ENCODE peak calls at places on chromosome 19, in six cellular contexts. One of them, this sample, is unnamed.

GRCh38 chr19:8655340-8655709 is 24.9 kb downstream of the NFILZ start:
- DNase-seq in myocyte: no peak
- DNase-seq in T1000: no peak
- DNase-seq in WTC11: no peak
- DNase-seq in NCI-H1092: no peak
- DNase-seq in breast epithelium: no peak
- DNase-seq in this sample: no peak

GRCh38 chr19:37227996-37228395 is 10.0 kb downstream of the ZNF383 start:
- DNase-seq in WTC11: peak
- DNase-seq in myocyte: no peak
- DNase-seq in NCI-H1092: no peak
- DNase-seq in T1000: no peak
- DNase-seq in breast epithelium: no peak
- DNase-seq in this sample: peak

GRCh38 chr19:29606420-29606747 is 301 bp downstream of the POP4 start:
- DNase-seq in T1000: no peak
- DNase-seq in WTC11: no peak
- DNase-seq in NCI-H1092: no peak
- DNase-seq in myocyte: no peak
- DNase-seq in breast epithelium: no peak
- DNase-seq in this sample: no peak

GRCh38 chr19:29842471-29843179 is 30.8 kb downstream of the CCNE1 start:
- DNase-seq in T1000: no peak
- DNase-seq in NCI-H1092: no peak
- DNase-seq in breast epithelium: no peak
- DNase-seq in myocyte: no peak
- DNase-seq in WTC11: no peak
- DNase-seq in this sample: no peak

GRCh38 chr19:33726756-33727155 is 69.9 kb upstream of the KCTD15 start:
- DNase-seq in breast epithelium: no peak
- DNase-seq in NCI-H1092: no peak
- DNase-seq in WTC11: no peak
- DNase-seq in T1000: no peak
- DNase-seq in myocyte: no peak
- DNase-seq in this sample: no peak

GRCh38 chr19:46919324-46919723 is 58.5 kb downstream of the ARHGAP35 start:
- DNase-seq in T1000: no peak
- DNase-seq in WTC11: no peak
- DNase-seq in NCI-H1092: no peak
- DNase-seq in breast epithelium: peak
- DNase-seq in myocyte: peak
- DNase-seq in this sample: no peak

GRCh38 chr19:31980851-31981250 is 364.6 kb upstream of the ZNF507 start:
- DNase-seq in myocyte: no peak
- DNase-seq in NCI-H1092: no peak
- DNase-seq in breast epithelium: no peak
- DNase-seq in T1000: no peak
- DNase-seq in WTC11: no peak
- DNase-seq in this sample: no peak

GRCh38 chr19:51514866-51515481 is 13.4 kb upstream of the SIGLEC12 start:
- DNase-seq in breast epithelium: no peak
- DNase-seq in T1000: no peak
- DNase-seq in WTC11: no peak
- DNase-seq in myocyte: peak
- DNase-seq in NCI-H1092: no peak
- DNase-seq in this sample: no peak

GRCh38 chr19:37468961-37469777 is at the start of gene ZNF570:
- DNase-seq in myocyte: peak
- DNase-seq in WTC11: peak
- DNase-seq in NCI-H1092: peak
- DNase-seq in breast epithelium: peak
- DNase-seq in T1000: peak
- DNase-seq in this sample: peak

GRCh38 chr19:30254789-30255188 is 117.4 kb upstream of the ZNF536 start:
- DNase-seq in NCI-H1092: no peak
- DNase-seq in myocyte: no peak
- DNase-seq in T1000: no peak
- DNase-seq in breast epithelium: no peak
- DNase-seq in WTC11: no peak
- DNase-seq in this sample: no peak

GRCh38 chr19:48450441-48450840 is 4.7 kb downstream of the GRWD1 start:
- DNase-seq in WTC11: no peak
- DNase-seq in myocyte: no peak
- DNase-seq in T1000: no peak
- DNase-seq in breast epithelium: no peak
- DNase-seq in NCI-H1092: no peak
- DNase-seq in this sample: no peak

GRCh38 chr19:4578552-4579248 is 19.2 kb upstream of the SEMA6B start:
- DNase-seq in NCI-H1092: no peak
- DNase-seq in myocyte: no peak
- DNase-seq in WTC11: no peak
- DNase-seq in breast epithelium: no peak
- DNase-seq in T1000: no peak
- DNase-seq in this sample: no peak

This sample was measured in glutamatergic neuron.